ENCODE peak calls at places on chromosomes 7 and 10, in seven cellular contexts. G is transverse colon, V is skeletal muscle cell, A is fibroblast of lung, O is uterus, Q is endothelial cell, P is NCI-H345. K is an unnamed sample.

GRCh38 chr7:44581426-44581906 is 565 bp downstream of the TMED4 start:
- DNase-seq in O (peak), V (no peak), A (peak), P (no peak), G (peak), Q (no peak), K (no peak)

GRCh38 chr7:75669579-75669978 is 69.2 kb downstream of the HIP1 start:
- DNase-seq in Q (no peak), G (no peak), V (no peak), O (no peak), A (no peak), P (no peak), K (no peak)

GRCh38 chr10:121668336-121669009 is 70.2 kb upstream of the FGFR2 start:
- DNase-seq in G (peak), O (peak), A (no peak), P (peak), V (no peak), Q (peak), K (no peak)

GRCh38 chr10:96208271-96208670 is 63.1 kb downstream of the BLNK start:
- DNase-seq in V (no peak), P (no peak), O (no peak), G (no peak), Q (no peak), A (no peak), K (no peak)

GRCh38 chr7:29196191-29196590 is 1.6 kb downstream of the CHN2 start:
- DNase-seq in Q (no peak), G (no peak), P (no peak), A (no peak), O (no peak), V (no peak), K (no peak)

GRCh38 chr7:26789481-26790175 is 74.8 kb downstream of the SKAP2 start:
- DNase-seq in Q (no peak), V (no peak), O (no peak), A (no peak), G (no peak), P (no peak), K (no peak)

GRCh38 chr7:33798671-33799325 is 106.5 kb upstream of the BMPER start:
- DNase-seq in P (no peak), V (no peak), Q (no peak), G (no peak), A (no peak), O (no peak), K (no peak)

GRCh38 chr10:18179901-18180300 is 39.7 kb downstream of the CACNB2 start:
- DNase-seq in Q (peak), P (no peak), V (peak), O (peak), A (peak), G (no peak), K (no peak)

GRCh38 chr7:26369519-26370385 is 78.1 kb downstream of the SNX10 start:
- DNase-seq in G (peak), P (peak), V (no peak), Q (peak), A (peak), O (no peak), K (no peak)

GRCh38 chr7:157310676-157311185 is 26.1 kb upstream of the DNAJB6 start:
- DNase-seq in P (no peak), V (no peak), G (no peak), A (no peak), O (no peak), Q (no peak), K (no peak)

GRCh38 chr10:50369931-50370330 is 118.6 kb upstream of the ASAH2 start:
- DNase-seq in G (no peak), O (no peak), P (no peak), Q (no peak), V (no peak), A (no peak), K (no peak)

GRCh38 chr7:76077435-76077834 is 29.5 kb downstream of the MDH2 start:
- DNase-seq in G (no peak), O (no peak), A (no peak), Q (no peak), P (no peak), V (no peak), K (no peak)

GRCh38 chr7:44395067-44395466 is 69.7 kb upstream of the CAMK2B start:
- DNase-seq in Q (no peak), O (no peak), A (no peak), G (no peak), P (peak), V (no peak), K (peak)

GRCh38 chr10:30374353-30374752 is 25.3 kb upstream of the MTPAP start:
- DNase-seq in Q (no peak), O (no peak), P (no peak), A (peak), V (no peak), G (no peak), K (no peak)

GRCh38 chr10:76491216-76491615 is 1059.8 kb downstream of the LRMDA start:
- DNase-seq in P (no peak), G (no peak), V (peak), O (no peak), A (peak), Q (no peak), K (no peak)

GRCh38 chr7:100884741-100885439 is 4.6 kb downstream of the UFSP1 start:
- DNase-seq in A (no peak), G (no peak), V (no peak), Q (no peak), P (no peak), O (no peak), K (no peak)

GRCh38 chr7:127342596-127342995 is 49.9 kb downstream of the ZNF800 start:
- DNase-seq in A (no peak), Q (no peak), V (no peak), P (no peak), G (no peak), O (no peak), K (no peak)

GRCh38 chr7:127997226-127997922 is 33.9 kb downstream of the LRRC4 start:
- DNase-seq in Q (no peak), P (no peak), A (no peak), V (no peak), G (no peak), O (no peak), K (no peak)

GRCh38 chr10:102595293-102595692 is 49.0 kb upstream of the TRIM8 start:
- DNase-seq in V (no peak), G (no peak), P (no peak), A (no peak), O (no peak), Q (no peak), K (no peak)

GRCh38 chr7:75650671-75651070 is 88.1 kb downstream of the HIP1 start:
- DNase-seq in A (no peak), Q (no peak), V (no peak), P (no peak), O (no peak), G (peak), K (no peak)

GRCh38 chr10:62740885-62741284 is 63.6 kb upstream of the ADO start:
- DNase-seq in G (no peak), A (no peak), P (no peak), V (no peak), O (no peak), Q (no peak), K (no peak)

GRCh38 chr10:101011517-101012423 is 12.2 kb downstream of the LZTS2 start:
- DNase-seq in G (no peak), V (no peak), O (no peak), A (no peak), P (no peak), Q (peak), K (no peak)

GRCh38 chr7:50651227-50651989 is 86.2 kb upstream of the DDC start:
- DNase-seq in P (no peak), V (no peak), O (no peak), A (no peak), G (no peak), Q (no peak), K (peak)

GRCh38 chr10:79342295-79342761 is 4.9 kb upstream of the PPIF start:
- DNase-seq in P (no peak), Q (no peak), G (no peak), A (no peak), O (no peak), V (no peak), K (no peak)

GRCh38 chr7:131524116-131524515 is 32.3 kb downstream of the PODXL start:
- DNase-seq in P (no peak), O (no peak), G (no peak), V (no peak), A (no peak), Q (no peak), K (no peak)

GRCh38 chr7:113918946-113919345 is at the start of gene PPP1R3A:
- DNase-seq in P (no peak), O (no peak), V (no peak), G (no peak), A (no peak), Q (no peak), K (no peak)

GRCh38 chr7:150380463-150380862 is 1.3 kb downstream of the ZNF775 start:
- DNase-seq in Q (no peak), G (no peak), A (no peak), V (no peak), P (no peak), O (no peak), K (no peak)

GRCh38 chr10:77497748-77498147 is 139.9 kb downstream of the KCNMA1 start:
- DNase-seq in V (no peak), Q (no peak), A (no peak), G (no peak), O (no peak), P (no peak), K (no peak)

GRCh38 chr10:65341323-65341922 is 1584.4 kb upstream of the LRRTM3 start:
- DNase-seq in V (peak), G (no peak), A (peak), P (no peak), O (no peak), Q (no peak), K (no peak)

GRCh38 chr7:15168489-15168888 is 265.9 kb upstream of the DGKB start:
- DNase-seq in G (no peak), Q (no peak), O (no peak), V (no peak), P (no peak), A (no peak), K (no peak)

GRCh38 chr10:13496931-13497330 is 31.9 kb downstream of the BEND7 start:
- DNase-seq in V (no peak), A (no peak), O (no peak), Q (no peak), P (peak), G (no peak), K (no peak)